ENCODE peak calls at places on chromosomes 4 and X, in eight cellular contexts. U is hepatocyte, V is breast epithelium, D is colonic mucosa, L is H9, Z is tibial nerve, B is A673, I is testis. M is an unnamed sample.

GRCh38 chrX:117458243-117458968 is 658.2 kb downstream of the KLHL13 start:
- DNase-seq in I (no peak), B (no peak), V (no peak), Z (no peak), L (no peak), U (no peak), D (no peak), M (no peak)

GRCh38 chr4:53233396-53233795 is 132.5 kb downstream of the SCFD2 start:
- DNase-seq in L (no peak), I (no peak), Z (no peak), V (no peak), B (no peak), U (no peak), D (no peak), M (no peak)

GRCh38 chr4:114025176-114025777 is 45.8 kb upstream of the ARSJ start:
- DNase-seq in D (peak; percentile 69), Z (no peak), I (no peak), B (no peak), L (no peak), U (peak; percentile 58), V (no peak), M (no peak)

GRCh38 chr4:124401611-124402010 is 310.9 kb downstream of the ANKRD50 start:
- DNase-seq in B (no peak), U (no peak), V (no peak), Z (no peak), I (no peak), L (no peak), D (no peak), M (no peak)

GRCh38 chrX:71171110-71171801 is 26.6 kb downstream of the NLGN3 start:
- DNase-seq in U (no peak), Z (no peak), D (no peak), V (no peak), B (no peak), I (peak; percentile 54), L (no peak), M (no peak)

GRCh38 chrX:154417157-154417556 is 5.8 kb downstream of the TAFAZZIN start:
- DNase-seq in U (no peak), V (no peak), Z (no peak), L (no peak), I (no peak), D (no peak), B (no peak), M (peak; percentile 86)

GRCh38 chrX:96704661-96705060 is 20.0 kb downstream of the DIAPH2 start:
- DNase-seq in B (no peak), D (no peak), L (no peak), Z (no peak), I (no peak), V (no peak), U (no peak), M (no peak)

GRCh38 chr4:94957030-94957429 is 199.3 kb downstream of the BMPR1B start:
- DNase-seq in V (no peak), L (peak; percentile 28), U (no peak), Z (no peak), D (no peak), I (no peak), B (no peak), M (no peak)

GRCh38 chr4:141016117-141016798 is 117.0 kb downstream of the RNF150 start:
- DNase-seq in D (no peak), V (no peak), Z (no peak), L (no peak), B (no peak), I (no peak), U (peak; percentile 39), M (no peak)
- H3K4me1 ChIP-seq in D (no peaks in the 10 kb centered on the region), V (no peaks in the 10 kb centered on the region), Z (no peaks in the 10 kb centered on the region), L (no peaks in the 10 kb centered on the region), B (peaks cover 29% of the 10 kb centered on the region), I (peaks cover 3% of the 10 kb centered on the region), U (peaks cover 12% of the 10 kb centered on the region), M (peaks cover 13% of the 10 kb centered on the region)

DNA sequence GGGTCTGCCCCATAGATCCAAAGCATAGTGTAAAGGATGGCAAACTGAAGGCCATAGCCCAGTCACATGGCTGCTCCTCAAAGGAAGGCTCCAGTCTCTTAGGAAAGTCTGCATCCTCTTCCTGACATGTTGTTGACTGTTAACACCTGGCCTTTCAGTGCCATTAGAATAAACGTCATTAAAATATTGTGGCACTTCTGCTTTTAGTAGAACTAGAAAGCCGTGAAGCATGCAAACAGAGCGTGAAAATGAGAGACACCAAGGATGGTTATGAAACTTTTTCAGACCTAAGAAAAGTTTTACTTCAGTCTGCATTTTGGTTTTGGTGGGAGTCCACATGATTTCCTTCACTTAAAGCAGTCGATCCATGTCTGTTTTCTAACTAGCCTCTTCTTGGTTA is 41.1 kb upstream of the AFF2 start:
- DNase-seq in D (no peak), Z (no peak), U (no peak), I (no peak), L (no peak), B (no peak), V (no peak), M (no peak)
- H3K27ac ChIP-seq in D (no peak overlapping the region), Z (no peak overlapping the region), U (no peak overlapping the region), I (no peak overlapping the region), L (no peak overlapping the region), B (no peak overlapping the region), V (no peak overlapping the region), M (no peak overlapping the region)

DNA sequence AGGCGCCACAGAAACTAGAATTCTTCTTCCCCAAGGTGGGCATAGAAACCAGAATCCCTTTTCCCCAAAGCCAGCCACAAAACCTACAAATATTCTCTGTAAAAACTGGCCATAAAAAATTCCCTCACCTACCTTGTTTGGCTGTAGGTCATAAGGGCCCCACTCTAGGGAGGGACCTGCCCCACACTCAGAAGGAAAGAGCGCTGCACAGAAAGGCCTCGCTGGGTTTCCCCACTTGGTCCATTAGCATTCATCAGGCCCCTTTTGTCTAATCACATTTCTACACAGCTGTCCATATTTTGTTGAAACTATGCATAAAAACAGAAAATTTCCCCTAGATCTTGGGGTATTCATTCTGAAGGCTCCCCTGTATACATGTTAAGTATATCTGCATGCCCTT is 54.1 kb downstream of the PHKA2 start:
- DNase-seq in D (no peak), V (no peak), Z (no peak), I (no peak), L (no peak), U (no peak), B (no peak), M (no peak)
- H3K9me3 ChIP-seq in D (no peaks in the 10 kb centered on the region), V (no peaks in the 10 kb centered on the region), Z (no peaks in the 10 kb centered on the region), I (no peaks in the 10 kb centered on the region), L (peaks cover 36% of the 10 kb centered on the region), U (no peaks in the 10 kb centered on the region), B (no peaks in the 10 kb centered on the region), M (no peaks in the 10 kb centered on the region)

GRCh38 chr4:48774760-48775398 is 5.2 kb downstream of the FRYL start:
- DNase-seq in V (no peak), D (no peak), U (no peak), Z (no peak), B (no peak), L (no peak), I (no peak), M (no peak)

GRCh38 chr4:48777739-48778138 is 2.3 kb downstream of the FRYL start:
- DNase-seq in L (no peak), Z (no peak), I (peak; percentile 23), V (no peak), B (no peak), D (no peak), U (no peak), M (no peak)

GRCh38 chr4:48767055-48767454 is 13.0 kb downstream of the FRYL start:
- DNase-seq in Z (no peak), L (no peak), B (no peak), U (no peak), I (no peak), V (no peak), D (no peak), M (no peak)

GRCh38 chr4:48767530-48767929 is 12.5 kb downstream of the FRYL start:
- DNase-seq in D (no peak), I (no peak), Z (no peak), U (no peak), L (no peak), V (no peak), B (no peak), M (no peak)

GRCh38 chr4:48772568-48772967 is 7.5 kb downstream of the FRYL start:
- DNase-seq in I (no peak), V (no peak), L (no peak), Z (no peak), B (no peak), U (no peak), D (no peak), M (no peak)
- H3K4me1 ChIP-seq in I (peaks cover 12% of the 10 kb centered on the region), V (no peaks in the 10 kb centered on the region), L (peaks cover 2% of the 10 kb centered on the region), Z (no peaks in the 10 kb centered on the region), B (peaks cover 24% of the 10 kb centered on the region), U (peaks cover 13% of the 10 kb centered on the region), D (peaks cover 10% of the 10 kb centered on the region), M (peaks cover 2% of the 10 kb centered on the region)

GRCh38 chrX:349196-349595 is 30.6 kb upstream of the GTPBP6 start:
- DNase-seq in I (no peak), Z (no peak), L (no peak), B (no peak), U (no peak), D (no peak), V (no peak), M (no peak)
- H3K27ac ChIP-seq in I (peak overlapping the region; percentile 57), Z (peak overlapping the region; percentile 47), L (no peak overlapping the region), B (no peak overlapping the region), U (peak overlapping the region; percentile 68), D (no peak overlapping the region), V (no peak overlapping the region), M (no peak overlapping the region)

GRCh38 chrX:145475725-145476124 is 228.4 kb downstream of the SPANXN1 start:
- DNase-seq in L (no peak), I (no peak), Z (no peak), V (no peak), D (no peak), U (no peak), B (no peak), M (no peak)
- H3K9me3 ChIP-seq in L (peaks cover 11% of the 10 kb centered on the region), I (no peaks in the 10 kb centered on the region), Z (no peaks in the 10 kb centered on the region), V (no peaks in the 10 kb centered on the region), D (no peaks in the 10 kb centered on the region), U (no peaks in the 10 kb centered on the region), B (peaks cover 10% of the 10 kb centered on the region), M (no peaks in the 10 kb centered on the region)

DNA sequence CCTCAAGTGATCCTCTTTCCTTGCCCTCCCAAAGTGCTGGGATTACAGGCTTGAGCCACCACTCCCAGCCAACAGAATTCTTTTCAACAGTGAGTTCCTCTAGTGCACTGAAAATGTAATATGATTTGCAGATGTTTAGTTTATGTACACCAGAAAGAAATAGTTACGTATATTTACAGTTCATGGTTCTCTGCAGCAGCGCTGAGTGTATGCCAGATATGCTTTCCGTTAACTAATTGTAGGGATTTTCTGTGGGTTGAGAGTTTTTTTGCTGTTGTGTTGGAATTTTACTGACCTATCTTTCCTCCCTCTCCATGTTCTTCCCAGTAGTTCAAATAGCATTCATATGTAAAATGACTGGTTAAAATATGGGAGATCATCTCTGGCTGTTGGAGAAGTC is 44.0 kb downstream of the GAB1 start:
- DNase-seq in V (no peak), B (no peak), I (no peak), D (no peak), Z (no peak), L (no peak), U (no peak), M (no peak)
- H3K4me1 ChIP-seq in V (peaks cover 3% of the 10 kb centered on the region), B (peaks cover 60% of the 10 kb centered on the region), I (peaks cover 58% of the 10 kb centered on the region), D (peaks cover 3% of the 10 kb centered on the region), Z (no peaks in the 10 kb centered on the region), L (peaks cover 8% of the 10 kb centered on the region), U (peaks cover 45% of the 10 kb centered on the region), M (peaks cover 3% of the 10 kb centered on the region)

M was measured in SJCRH30.